ENCODE peak calls at places on chromosomes 11 and 22, in six cellular contexts. One of them, this sample, is unnamed.

GRCh38 chr11:131201674-131202073 is 168.7 kb upstream of the NTM start:
- DNase-seq in HCT116: no peak
- DNase-seq in mammary epithelial cell: no peak
- DNase-seq in OCI-LY7: no peak
- DNase-seq in neural progenitor cell: no peak
- DNase-seq in PC-9: no peak
- DNase-seq in this sample: no peak

GRCh38 chr11:68780829-68781228 is 29.5 kb upstream of the TESMIN start:
- DNase-seq in HCT116: peak; percentile 4
- DNase-seq in mammary epithelial cell: no peak
- DNase-seq in OCI-LY7: peak; percentile 8
- DNase-seq in neural progenitor cell: peak; percentile 50
- DNase-seq in PC-9: no peak
- DNase-seq in this sample: no peak

GRCh38 chr11:104402812-104403521 is 239.0 kb upstream of the PDGFD start:
- DNase-seq in HCT116: no peak
- DNase-seq in mammary epithelial cell: no peak
- DNase-seq in OCI-LY7: no peak
- DNase-seq in neural progenitor cell: peak; percentile 59
- DNase-seq in PC-9: no peak
- DNase-seq in this sample: no peak

GRCh38 chr11:32311351-32312077 is 123.8 kb downstream of the WT1 start:
- DNase-seq in HCT116: no peak
- DNase-seq in mammary epithelial cell: no peak
- DNase-seq in OCI-LY7: no peak
- DNase-seq in neural progenitor cell: no peak
- DNase-seq in PC-9: no peak
- DNase-seq in this sample: no peak

GRCh38 chr22:30001459-30001858 is 78.8 kb upstream of the HORMAD2 start:
- DNase-seq in HCT116: no peak
- DNase-seq in mammary epithelial cell: no peak
- DNase-seq in OCI-LY7: no peak
- DNase-seq in neural progenitor cell: no peak
- DNase-seq in PC-9: no peak
- DNase-seq in this sample: no peak

GRCh38 chr22:40004836-40005235 is 10.1 kb downstream of the FAM83F start:
- DNase-seq in HCT116: no peak
- DNase-seq in mammary epithelial cell: no peak
- DNase-seq in OCI-LY7: no peak
- DNase-seq in neural progenitor cell: no peak
- DNase-seq in PC-9: no peak
- DNase-seq in this sample: no peak

GRCh38 chr11:8168485-8169257 is at the start of gene RIC3:
- DNase-seq in HCT116: no peak
- DNase-seq in mammary epithelial cell: peak; percentile 44
- DNase-seq in OCI-LY7: no peak
- DNase-seq in neural progenitor cell: peak; percentile 78
- DNase-seq in PC-9: no peak
- DNase-seq in this sample: no peak

GRCh38 chr11:38818720-38819119 is 2220.7 kb upstream of the RAG2 start:
- DNase-seq in HCT116: no peak
- DNase-seq in mammary epithelial cell: no peak
- DNase-seq in OCI-LY7: no peak
- DNase-seq in neural progenitor cell: no peak
- DNase-seq in PC-9: no peak
- DNase-seq in this sample: peak; percentile 0

GRCh38 chr11:113457784-113458183 is 17.4 kb downstream of the DRD2 start:
- DNase-seq in HCT116: no peak
- DNase-seq in mammary epithelial cell: no peak
- DNase-seq in OCI-LY7: no peak
- DNase-seq in neural progenitor cell: peak; percentile 71
- DNase-seq in PC-9: no peak
- DNase-seq in this sample: no peak

GRCh38 chr22:45680932-45681700 is 9.5 kb downstream of the ATXN10 start:
- DNase-seq in HCT116: no peak
- DNase-seq in mammary epithelial cell: peak; percentile 35
- DNase-seq in OCI-LY7: no peak
- DNase-seq in neural progenitor cell: no peak
- DNase-seq in PC-9: peak; percentile 89
- DNase-seq in this sample: peak; percentile 90

GRCh38 chr11:67301951-67302516 is 1.3 kb upstream of the SSH3 start:
- DNase-seq in HCT116: no peak
- DNase-seq in mammary epithelial cell: no peak
- DNase-seq in OCI-LY7: no peak
- DNase-seq in neural progenitor cell: peak; percentile 71
- DNase-seq in PC-9: peak; percentile 81
- DNase-seq in this sample: peak; percentile 68

GRCh38 chr11:115488945-115489344 is 15.3 kb downstream of the CADM1 start:
- DNase-seq in HCT116: no peak
- DNase-seq in mammary epithelial cell: peak; percentile 56
- DNase-seq in OCI-LY7: no peak
- DNase-seq in neural progenitor cell: no peak
- DNase-seq in PC-9: peak; percentile 37
- DNase-seq in this sample: peak; percentile 94

GRCh38 chr11:77656362-77656761 is 18.8 kb upstream of the CLNS1A start:
- DNase-seq in HCT116: no peak
- DNase-seq in mammary epithelial cell: no peak
- DNase-seq in OCI-LY7: no peak
- DNase-seq in neural progenitor cell: no peak
- DNase-seq in PC-9: no peak
- DNase-seq in this sample: no peak
- H2AFZ ChIP-seq in HCT116: no peak overlapping the region
- H2AFZ ChIP-seq in mammary epithelial cell: no peak overlapping the region
- H2AFZ ChIP-seq in OCI-LY7: no peak overlapping the region
- H2AFZ ChIP-seq in neural progenitor cell: no peak overlapping the region
- H2AFZ ChIP-seq in PC-9: no peak overlapping the region
- H2AFZ ChIP-seq in this sample: no peak overlapping the region

GRCh38 chr11:59787816-59788215 is 22.8 kb downstream of the MRPL16 start:
- DNase-seq in HCT116: no peak
- DNase-seq in mammary epithelial cell: peak; percentile 72
- DNase-seq in OCI-LY7: no peak
- DNase-seq in neural progenitor cell: no peak
- DNase-seq in PC-9: no peak
- DNase-seq in this sample: peak; percentile 73
- H2AFZ ChIP-seq in HCT116: no peak overlapping the region
- H2AFZ ChIP-seq in mammary epithelial cell: no peak overlapping the region
- H2AFZ ChIP-seq in OCI-LY7: no peak overlapping the region
- H2AFZ ChIP-seq in neural progenitor cell: no peak overlapping the region
- H2AFZ ChIP-seq in PC-9: no peak overlapping the region
- H2AFZ ChIP-seq in this sample: peak overlapping the region; percentile 0

DNA sequence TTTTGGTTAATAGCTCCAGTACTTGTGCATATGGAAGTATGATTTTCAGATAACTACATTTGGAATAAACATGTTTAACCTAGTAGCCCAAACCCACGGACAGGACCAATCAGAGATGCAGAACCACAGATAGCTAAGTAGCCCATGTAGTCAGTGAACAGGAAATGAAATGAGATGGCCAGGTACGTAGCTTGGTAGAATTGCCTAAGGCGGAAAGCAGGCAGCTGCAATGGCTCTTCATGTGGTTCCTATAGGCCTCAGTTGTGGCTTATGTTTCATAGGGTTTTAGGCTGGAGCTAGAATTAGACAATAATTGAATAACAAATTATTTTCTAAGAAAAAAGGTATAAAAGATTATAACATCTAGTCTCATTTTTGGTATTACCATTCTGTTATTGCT is 86.4 kb upstream of the B3GNT6 start:
- DNase-seq in HCT116: no peak
- DNase-seq in mammary epithelial cell: peak; percentile 4
- DNase-seq in OCI-LY7: no peak
- DNase-seq in neural progenitor cell: no peak
- DNase-seq in PC-9: no peak
- DNase-seq in this sample: no peak
- H2AFZ ChIP-seq in HCT116: no peak overlapping the region
- H2AFZ ChIP-seq in mammary epithelial cell: no peak overlapping the region
- H2AFZ ChIP-seq in OCI-LY7: no peak overlapping the region
- H2AFZ ChIP-seq in neural progenitor cell: no peak overlapping the region
- H2AFZ ChIP-seq in PC-9: no peak overlapping the region
- H2AFZ ChIP-seq in this sample: no peak overlapping the region

DNA sequence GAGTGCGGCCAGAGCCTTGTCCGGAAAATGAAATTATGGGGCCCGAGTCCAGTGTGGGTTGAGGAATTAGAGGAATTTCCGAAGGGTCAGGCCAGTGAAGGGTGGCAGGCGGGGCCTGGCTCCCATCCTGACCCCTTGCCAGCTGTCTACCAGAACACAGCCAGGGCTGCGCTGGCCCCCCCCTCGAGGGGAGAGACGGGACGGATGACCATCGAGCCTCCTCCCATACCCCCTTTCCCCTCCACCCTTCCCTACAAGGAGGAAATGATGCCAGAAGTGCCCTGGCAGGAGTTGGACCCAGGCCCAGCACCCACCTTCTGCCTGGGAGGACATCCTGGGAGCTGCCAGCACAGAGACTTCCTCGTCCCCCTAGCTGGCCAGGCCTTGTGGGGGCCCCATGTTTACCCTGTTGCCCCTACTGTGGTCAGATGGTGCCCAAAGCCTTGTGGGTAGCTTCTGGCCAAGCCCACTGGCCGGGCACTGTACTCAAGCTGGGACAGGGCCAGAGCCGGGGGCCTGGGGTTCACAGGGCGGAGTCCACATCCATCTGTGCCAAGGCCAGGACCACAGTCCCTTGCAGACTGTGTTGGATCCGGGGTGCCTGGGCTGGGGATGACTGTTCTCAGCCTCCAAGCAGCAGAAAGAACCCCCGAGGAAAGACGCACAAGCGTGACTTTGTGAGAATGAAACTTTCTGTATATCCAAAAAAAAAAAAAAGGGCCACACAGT is 20.8 kb downstream of the ARVCF start:
- DNase-seq in HCT116: no peak
- DNase-seq in mammary epithelial cell: no peak
- DNase-seq in OCI-LY7: no peak
- DNase-seq in neural progenitor cell: no peak
- DNase-seq in PC-9: no peak
- DNase-seq in this sample: no peak
- H2AFZ ChIP-seq in HCT116: no peak overlapping the region
- H2AFZ ChIP-seq in mammary epithelial cell: no peak overlapping the region
- H2AFZ ChIP-seq in OCI-LY7: no peak overlapping the region
- H2AFZ ChIP-seq in neural progenitor cell: no peak overlapping the region
- H2AFZ ChIP-seq in PC-9: no peak overlapping the region
- H2AFZ ChIP-seq in this sample: peak overlapping the region; percentile 61

GRCh38 chr11:64888406-64888757 is 10.0 kb upstream of the EHD1 start:
- DNase-seq in HCT116: no peak
- DNase-seq in mammary epithelial cell: no peak
- DNase-seq in OCI-LY7: no peak
- DNase-seq in neural progenitor cell: no peak
- DNase-seq in PC-9: no peak
- DNase-seq in this sample: no peak
- H2AFZ ChIP-seq in HCT116: peak overlapping the region; percentile 99
- H2AFZ ChIP-seq in mammary epithelial cell: peak overlapping the region; percentile 100
- H2AFZ ChIP-seq in OCI-LY7: peak overlapping the region; percentile 97
- H2AFZ ChIP-seq in neural progenitor cell: peak overlapping the region; percentile 97
- H2AFZ ChIP-seq in PC-9: no peak overlapping the region
- H2AFZ ChIP-seq in this sample: peak overlapping the region; percentile 98

DNA sequence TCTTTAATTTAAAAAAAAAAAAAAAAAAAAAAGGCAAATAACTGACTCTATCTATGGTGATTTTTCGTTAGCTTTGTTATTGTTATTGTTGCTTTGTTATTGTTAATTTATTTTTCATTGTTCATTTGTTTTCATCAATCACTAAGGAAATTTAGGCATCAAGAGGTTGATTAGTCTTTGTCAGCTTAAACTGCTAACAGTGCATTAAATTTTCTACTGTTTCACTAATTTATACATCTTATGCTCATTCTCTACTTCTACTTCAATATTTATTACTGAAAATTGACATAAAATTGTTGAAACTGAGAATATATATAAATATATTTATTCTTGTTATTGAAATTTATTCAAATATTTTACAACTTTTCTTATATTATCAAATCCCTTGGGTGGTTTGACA is 24.0 kb downstream of the TBCEL start:
- DNase-seq in HCT116: no peak
- DNase-seq in mammary epithelial cell: no peak
- DNase-seq in OCI-LY7: no peak
- DNase-seq in neural progenitor cell: no peak
- DNase-seq in PC-9: no peak
- DNase-seq in this sample: no peak
- H2AFZ ChIP-seq in HCT116: no peak overlapping the region
- H2AFZ ChIP-seq in mammary epithelial cell: no peak overlapping the region
- H2AFZ ChIP-seq in OCI-LY7: no peak overlapping the region
- H2AFZ ChIP-seq in neural progenitor cell: no peak overlapping the region
- H2AFZ ChIP-seq in PC-9: no peak overlapping the region
- H2AFZ ChIP-seq in this sample: no peak overlapping the region

GRCh38 chr11:72556433-72556832 is 117.8 kb downstream of the PDE2A start:
- DNase-seq in HCT116: no peak
- DNase-seq in mammary epithelial cell: no peak
- DNase-seq in OCI-LY7: no peak
- DNase-seq in neural progenitor cell: peak; percentile 1
- DNase-seq in PC-9: no peak
- DNase-seq in this sample: no peak

GRCh38 chr11:72552399-72552910 is 118.1 kb upstream of the CLPB start:
- DNase-seq in HCT116: no peak
- DNase-seq in mammary epithelial cell: no peak
- DNase-seq in OCI-LY7: no peak
- DNase-seq in neural progenitor cell: no peak
- DNase-seq in PC-9: peak; percentile 21
- DNase-seq in this sample: no peak

GRCh38 chr11:72548481-72548880 is 114.2 kb upstream of the CLPB start:
- DNase-seq in HCT116: no peak
- DNase-seq in mammary epithelial cell: no peak
- DNase-seq in OCI-LY7: no peak
- DNase-seq in neural progenitor cell: no peak
- DNase-seq in PC-9: no peak
- DNase-seq in this sample: no peak

GRCh38 chr11:72551571-72551970 is 117.2 kb upstream of the CLPB start:
- DNase-seq in HCT116: no peak
- DNase-seq in mammary epithelial cell: no peak
- DNase-seq in OCI-LY7: no peak
- DNase-seq in neural progenitor cell: no peak
- DNase-seq in PC-9: peak; percentile 22
- DNase-seq in this sample: no peak

GRCh38 chr11:72553748-72554147 is 119.4 kb upstream of the CLPB start:
- DNase-seq in HCT116: no peak
- DNase-seq in mammary epithelial cell: no peak
- DNase-seq in OCI-LY7: peak; percentile 29
- DNase-seq in neural progenitor cell: peak; percentile 36
- DNase-seq in PC-9: no peak
- DNase-seq in this sample: no peak
- H2AFZ ChIP-seq in HCT116: no peak overlapping the region
- H2AFZ ChIP-seq in mammary epithelial cell: no peak overlapping the region
- H2AFZ ChIP-seq in OCI-LY7: no peak overlapping the region
- H2AFZ ChIP-seq in neural progenitor cell: no peak overlapping the region
- H2AFZ ChIP-seq in PC-9: no peak overlapping the region
- H2AFZ ChIP-seq in this sample: no peak overlapping the region

This sample was measured in IMR-90.